ENCODE peak calls at places on chromosomes 11 and 22, in six cellular contexts. S is GM12878, J is H1, A is K562, P is HepG2, F is HCT116. K is an unnamed sample.

GRCh38 chr22:28887725-28888459 is 4.5 kb downstream of the ZNRF3 start:
- DNase-seq in S (no peak), J (no peak), A (no peak), P (no peak), F (no peak), K (no peak)

GRCh38 chr11:126716456-126717083 is 284.0 kb downstream of the KIRREL3 start:
- DNase-seq in S (no peak), J (peak; percentile 83), A (peak; percentile 51), P (peak; percentile 3), F (peak; percentile 26), K (no peak)

GRCh38 chr22:29480512-29481264 is 670 bp downstream of the NEFH start:
- DNase-seq in S (peak; percentile 11), J (peak; percentile 81), A (peak; percentile 78), P (no peak), F (no peak), K (peak; percentile 51)

GRCh38 chr11:67119577-67120391 is 721 bp downstream of the KDM2A start:
- DNase-seq in S (no peak), J (peak; percentile 54), A (peak; percentile 73), P (no peak), F (no peak), K (no peak)

GRCh38 chr22:18994780-18995711 is 59.0 kb upstream of the PRODH start:
- DNase-seq in S (no peak), J (peak; percentile 39), A (peak; percentile 32), P (peak; percentile 89), F (no peak), K (no peak)

GRCh38 chr11:134866981-134867675 is 455.1 kb upstream of the B3GAT1 start:
- DNase-seq in S (no peak), J (no peak), A (no peak), P (no peak), F (no peak), K (no peak)

GRCh38 chr11:17846852-17847453 is 112.4 kb downstream of the KCNC1 start:
- DNase-seq in S (no peak), J (no peak), A (no peak), P (no peak), F (no peak), K (no peak)

GRCh38 chr11:47447906-47448305 is 1.0 kb downstream of the RAPSN start:
- DNase-seq in S (no peak), J (no peak), A (no peak), P (no peak), F (no peak), K (no peak)

GRCh38 chr22:23534851-23535717 is 45.0 kb downstream of the IGLL1 start:
- DNase-seq in S (no peak), J (no peak), A (no peak), P (no peak), F (no peak), K (no peak)

GRCh38 chr22:20110359-20110985 is 5.4 kb upstream of the RANBP1 start:
- DNase-seq in S (no peak), J (no peak), A (no peak), P (no peak), F (no peak), K (no peak)

GRCh38 chr11:129702410-129703390 is 112.9 kb upstream of the TMEM45B start:
- DNase-seq in S (no peak), J (no peak), A (no peak), P (no peak), F (no peak), K (no peak)

GRCh38 chr11:117940736-117941135 is 11.5 kb upstream of the TMPRSS13 start:
- DNase-seq in S (no peak), J (peak; percentile 33), A (no peak), P (no peak), F (no peak), K (no peak)

GRCh38 chr11:116512841-116513240 is 259.9 kb downstream of the BUD13 start:
- DNase-seq in S (no peak), J (peak; percentile 17), A (no peak), P (no peak), F (no peak), K (no peak)

GRCh38 chr11:88692306-88692705 is 354.8 kb upstream of the CTSC start:
- DNase-seq in S (no peak), J (no peak), A (no peak), P (no peak), F (no peak), K (no peak)

GRCh38 chr11:131666617-131667016 is 296.2 kb downstream of the NTM start:
- DNase-seq in S (no peak), J (no peak), A (no peak), P (no peak), F (no peak), K (no peak)

GRCh38 chr22:44242946-44243724 is 62.4 kb downstream of the PARVG start:
- DNase-seq in S (no peak), J (peak; percentile 31), A (no peak), P (no peak), F (no peak), K (no peak)

GRCh38 chr11:70483077-70483861 is 84.9 kb downstream of the CTTN start:
- DNase-seq in S (no peak), J (no peak), A (peak; percentile 70), P (no peak), F (peak; percentile 60), K (no peak)

GRCh38 chr11:35272391-35272821 is 133.4 kb downstream of the CD44 start:
- DNase-seq in S (peak; percentile 95), J (no peak), A (no peak), P (no peak), F (no peak), K (no peak)

GRCh38 chr11:35275808-35276170 is 136.8 kb downstream of the CD44 start:
- DNase-seq in S (no peak), J (no peak), A (no peak), P (no peak), F (no peak), K (no peak)

GRCh38 chr11:35277827-35278226 is 138.9 kb downstream of the CD44 start:
- DNase-seq in S (no peak), J (no peak), A (no peak), P (no peak), F (no peak), K (no peak)

GRCh38 chr11:35276396-35276795 is 137.4 kb downstream of the CD44 start:
- DNase-seq in S (no peak), J (no peak), A (no peak), P (no peak), F (no peak), K (no peak)

DNA sequence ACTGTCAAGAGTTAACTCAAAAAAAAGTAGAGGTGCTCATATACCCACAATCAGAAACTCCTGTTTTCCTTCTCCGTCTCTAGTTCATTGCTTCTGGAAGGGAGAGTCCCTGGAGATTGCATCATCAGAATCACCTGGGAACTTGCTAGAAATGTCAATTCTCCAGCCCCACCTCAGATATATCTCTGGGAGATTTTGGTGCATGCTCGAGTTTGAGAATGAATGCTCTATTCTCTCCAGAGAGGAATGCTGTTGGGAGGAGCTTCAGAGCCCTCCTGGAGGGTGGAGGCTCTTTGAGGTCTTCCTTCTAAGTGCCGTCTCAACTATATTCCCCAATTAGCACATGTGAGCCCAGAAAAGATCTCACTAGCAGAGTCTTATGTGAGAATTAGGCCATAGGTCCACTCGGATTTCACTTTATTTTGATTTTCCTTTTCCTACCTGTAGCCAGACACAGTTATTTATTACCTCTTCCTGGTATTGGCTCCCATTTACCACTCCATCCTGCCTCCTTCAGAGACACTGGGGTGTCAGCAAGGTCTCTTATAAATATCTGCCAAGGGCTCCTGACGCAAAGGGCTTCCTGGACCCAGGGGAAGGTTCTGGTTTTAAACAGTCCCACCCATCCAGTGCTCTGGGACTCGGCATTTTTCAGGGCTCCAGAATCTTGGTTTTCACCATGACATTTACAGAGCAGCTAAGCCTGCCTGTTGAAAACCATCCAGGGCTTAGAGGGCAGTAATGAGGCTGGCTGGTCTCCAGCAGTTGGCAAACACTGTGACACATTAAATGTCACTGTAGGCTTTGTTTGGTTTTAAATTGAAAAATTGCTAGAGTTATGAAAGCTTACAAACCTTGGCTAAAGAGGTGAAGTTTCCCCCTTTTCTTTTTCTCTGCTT is 136.2 kb downstream of the CD44 start:
- DNase-seq in S (no peak), J (no peak), A (no peak), P (peak; percentile 3), F (no peak), K (no peak)
- H3K9ac ChIP-seq in S (no peak overlapping the region), J (no peak overlapping the region), A (no peak overlapping the region), P (no peak overlapping the region), F (no peak overlapping the region), K (no peak overlapping the region)

GRCh38 chr11:86081465-86081864 is 12.6 kb upstream of the PICALM start:
- DNase-seq in S (no peak), J (no peak), A (no peak), P (no peak), F (no peak), K (no peak)
- TF ChIP-seq ZNF274 in S (no peak), J (no peak), A (no peak), P (no peak), F (no peak), K (no peak)

GRCh38 chr11:96242971-96243647 is 99.9 kb downstream of the MAML2 start:
- DNase-seq in S (peak; percentile 86), J (peak; percentile 83), A (peak; percentile 92), P (peak; percentile 37), F (peak; percentile 92), K (peak; percentile 85)
- H3K9ac ChIP-seq in S (peak overlapping the region; percentile 50), J (peak overlapping the region; percentile 69), A (peak overlapping the region; percentile 65), P (peak overlapping the region; percentile 6), F (peak overlapping the region; percentile 61), K (peak overlapping the region; percentile 61)

GRCh38 chr11:74749965-74750296 is 1.3 kb downstream of the RNF169 start:
- DNase-seq in S (no peak), J (no peak), A (no peak), P (no peak), F (no peak), K (no peak)
- TF ChIP-seq ZNF274 in S (no peak), J (no peak), A (no peak), P (no peak), F (no peak), K (no peak)

K was measured in NT2/D1.